ENCODE peak calls at places on chromosome 6, in four cellular contexts. One of them, this sample, is unnamed.

GRCh38 chr6:82259389-82259788 is 11.8 kb upstream of the IBTK start:
- DNase-seq in BE2C: no peak
- DNase-seq in GM12864: no peak
- DNase-seq in MM.1S: no peak
- DNase-seq in this sample: no peak

GRCh38 chr6:9537381-9537780 is 877.5 kb downstream of the TFAP2A start:
- DNase-seq in GM12864: no peak
- DNase-seq in MM.1S: no peak
- DNase-seq in BE2C: no peak
- DNase-seq in this sample: no peak

GRCh38 chr6:34237316-34237721 is 646 bp downstream of the HMGA1 start:
- DNase-seq in GM12864: no peak
- DNase-seq in MM.1S: peak; percentile 26
- DNase-seq in BE2C: peak; percentile 60
- DNase-seq in this sample: peak; percentile 56

GRCh38 chr6:140849441-140849840 is 1283.3 kb upstream of the GJE1 start:
- DNase-seq in MM.1S: no peak
- DNase-seq in GM12864: no peak
- DNase-seq in BE2C: no peak
- DNase-seq in this sample: no peak

GRCh38 chr6:75751443-75751842 is 2.4 kb downstream of the MYO6 start:
- DNase-seq in MM.1S: no peak
- DNase-seq in GM12864: no peak
- DNase-seq in BE2C: no peak
- DNase-seq in this sample: no peak

GRCh38 chr6:2804516-2804915 is 37.1 kb downstream of the SERPINB1 start:
- DNase-seq in GM12864: no peak
- DNase-seq in BE2C: no peak
- DNase-seq in MM.1S: no peak
- DNase-seq in this sample: no peak

GRCh38 chr6:125611573-125612399 is 137.6 kb upstream of the HEY2 start:
- DNase-seq in BE2C: no peak
- DNase-seq in MM.1S: no peak
- DNase-seq in GM12864: no peak
- DNase-seq in this sample: peak; percentile 12

GRCh38 chr6:38542031-38542430 is 97.7 kb downstream of the BTBD9 start:
- DNase-seq in MM.1S: no peak
- DNase-seq in GM12864: no peak
- DNase-seq in BE2C: no peak
- DNase-seq in this sample: no peak

GRCh38 chr6:83536034-83536646 is 23.8 kb downstream of the PRSS35 start:
- DNase-seq in MM.1S: peak; percentile 49
- DNase-seq in BE2C: peak; percentile 56
- DNase-seq in GM12864: no peak
- DNase-seq in this sample: peak; percentile 68

DNA sequence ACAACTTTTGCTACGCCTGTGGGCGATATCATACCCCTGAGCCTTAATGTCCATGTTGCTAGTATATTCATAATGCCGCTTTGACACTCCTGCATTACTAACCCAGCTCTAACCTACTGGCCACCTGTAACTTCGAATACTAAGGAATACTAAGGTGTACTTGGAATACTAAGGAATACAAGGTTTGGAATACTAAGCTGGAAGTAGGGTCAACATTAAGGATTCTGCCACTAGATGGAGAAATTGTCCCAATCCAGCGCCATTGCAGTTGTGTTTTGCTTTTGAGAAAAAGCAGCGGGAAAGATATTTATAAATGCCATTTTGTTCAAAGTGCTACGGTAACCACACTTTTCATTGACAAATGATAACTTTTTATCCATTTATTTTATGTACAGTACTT is 10.7 kb downstream of the TBXT start:
- DNase-seq in MM.1S: no peak
- DNase-seq in GM12864: no peak
- DNase-seq in BE2C: no peak
- DNase-seq in this sample: no peak
- TF ChIP-seq CTCF in MM.1S: no peak
- TF ChIP-seq CTCF in GM12864: peak; percentile 13
- TF ChIP-seq CTCF in BE2C: peak; percentile 73
- TF ChIP-seq CTCF in this sample: peak; percentile 35

GRCh38 chr6:60754879-60755278 is 1531.1 kb downstream of the KHDRBS2 start:
- DNase-seq in MM.1S: no peak
- DNase-seq in GM12864: no peak
- DNase-seq in BE2C: no peak
- DNase-seq in this sample: no peak
- TF ChIP-seq CTCF in MM.1S: no peak
- TF ChIP-seq CTCF in GM12864: no peak
- TF ChIP-seq CTCF in BE2C: no peak
- TF ChIP-seq CTCF in this sample: peak; percentile 9

GRCh38 chr6:39840781-39841180 is 48.6 kb downstream of the DAAM2 start:
- DNase-seq in MM.1S: no peak
- DNase-seq in BE2C: no peak
- DNase-seq in GM12864: no peak
- DNase-seq in this sample: no peak
- TF ChIP-seq CTCF in MM.1S: no peak
- TF ChIP-seq CTCF in BE2C: no peak
- TF ChIP-seq CTCF in GM12864: no peak
- TF ChIP-seq CTCF in this sample: no peak

DNA sequence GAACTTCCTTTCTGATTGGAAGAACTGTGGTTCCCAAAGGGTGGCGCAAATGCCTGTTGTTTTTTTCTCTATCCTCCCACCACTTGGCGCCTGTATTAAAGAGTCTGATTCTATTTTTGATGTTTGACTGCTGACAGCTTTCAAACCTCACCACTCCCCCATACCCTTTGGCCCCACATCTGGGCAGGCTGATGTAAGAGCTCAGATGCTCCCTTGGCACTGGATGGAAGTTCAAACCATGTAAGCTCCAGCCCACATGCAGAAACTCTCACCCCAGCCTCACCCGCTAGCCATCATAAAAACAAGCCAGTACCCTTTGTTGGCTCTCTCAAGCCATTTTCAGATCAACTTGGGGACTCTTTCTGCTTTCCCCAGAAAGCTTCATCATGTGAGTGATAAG is 20.0 kb upstream of the TMEM14A start:
- DNase-seq in GM12864: no peak
- DNase-seq in BE2C: no peak
- DNase-seq in MM.1S: no peak
- DNase-seq in this sample: no peak
- TF ChIP-seq CTCF in GM12864: no peak
- TF ChIP-seq CTCF in BE2C: no peak
- TF ChIP-seq CTCF in MM.1S: no peak
- TF ChIP-seq CTCF in this sample: no peak

DNA sequence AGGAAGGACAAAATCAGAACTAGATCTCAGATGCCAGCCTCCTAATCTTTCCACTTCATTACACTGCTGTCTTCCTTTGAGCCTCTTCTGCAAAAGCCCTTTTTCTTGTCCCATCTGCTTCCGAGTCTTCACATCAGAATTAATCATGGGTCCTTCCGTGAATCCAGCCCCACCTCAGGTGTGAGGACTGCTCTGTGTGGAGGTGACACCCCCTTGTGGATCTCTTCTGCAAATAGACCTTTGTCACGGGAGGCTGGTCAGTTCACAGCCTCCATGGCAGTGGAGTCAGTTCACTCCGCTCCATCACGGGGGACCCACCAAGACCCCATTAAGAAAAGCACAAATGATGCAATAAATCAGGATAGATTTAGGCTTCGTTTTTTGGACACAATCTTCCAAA is 171.1 kb downstream of the ADAT2 start:
- DNase-seq in GM12864: no peak
- DNase-seq in BE2C: no peak
- DNase-seq in MM.1S: no peak
- DNase-seq in this sample: peak; percentile 14
- TF ChIP-seq CTCF in GM12864: peak; percentile 36
- TF ChIP-seq CTCF in BE2C: no peak
- TF ChIP-seq CTCF in MM.1S: no peak
- TF ChIP-seq CTCF in this sample: peak; percentile 18

GRCh38 chr6:5030596-5031136 is 26.8 kb upstream of the RPP40 start:
- DNase-seq in BE2C: peak; percentile 89
- DNase-seq in MM.1S: peak; percentile 81
- DNase-seq in GM12864: peak; percentile 66
- DNase-seq in this sample: peak; percentile 87
- TF ChIP-seq CTCF in BE2C: peak; percentile 86
- TF ChIP-seq CTCF in MM.1S: peak; percentile 78
- TF ChIP-seq CTCF in GM12864: peak; percentile 83
- TF ChIP-seq CTCF in this sample: peak; percentile 70

DNA sequence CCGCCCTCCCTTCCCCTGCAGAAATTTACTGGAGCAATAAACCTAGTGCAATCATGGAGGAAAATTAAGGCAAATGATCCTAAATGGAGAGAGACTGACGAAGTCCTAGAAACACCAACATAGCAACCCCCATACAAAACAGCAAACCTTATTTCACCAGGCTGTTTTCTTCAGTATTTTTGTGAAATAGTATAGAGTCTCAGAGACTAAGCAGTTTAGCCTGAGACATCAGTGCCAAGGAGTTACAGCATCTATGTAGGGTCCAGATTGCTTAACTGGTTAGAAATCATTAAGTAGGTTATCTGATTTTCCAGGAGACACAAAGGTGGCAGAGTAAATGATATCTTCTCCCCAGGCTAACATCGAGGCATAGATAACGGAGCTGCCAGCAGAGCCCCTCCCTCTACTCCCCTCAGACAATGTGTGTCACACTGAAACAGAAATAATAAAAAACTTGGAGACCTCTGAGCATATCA is 472.9 kb upstream of the CITED2 start:
- DNase-seq in MM.1S: no peak
- DNase-seq in BE2C: no peak
- DNase-seq in GM12864: no peak
- DNase-seq in this sample: no peak
- TF ChIP-seq CTCF in MM.1S: no peak
- TF ChIP-seq CTCF in BE2C: no peak
- TF ChIP-seq CTCF in GM12864: no peak
- TF ChIP-seq CTCF in this sample: no peak

DNA sequence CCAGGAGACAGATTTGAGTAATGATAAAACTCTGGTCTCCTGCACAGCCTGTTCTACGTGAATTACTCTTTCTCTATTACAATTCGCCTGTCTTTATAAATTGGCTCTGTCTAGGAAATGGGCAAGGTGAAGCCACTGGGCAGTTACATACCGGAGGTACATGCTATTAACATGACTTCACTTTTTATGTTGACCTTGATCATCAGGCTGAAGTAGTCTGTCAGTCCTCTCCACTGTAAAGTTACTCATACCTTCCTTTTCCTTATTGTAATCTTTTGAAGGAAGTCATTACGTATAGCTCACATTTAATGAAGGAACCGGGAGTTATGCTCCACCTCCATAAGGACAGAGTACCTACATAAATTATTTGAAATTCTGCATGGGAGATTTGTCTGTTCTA is 19.9 kb upstream of the KHDC1 start:
- DNase-seq in BE2C: no peak
- DNase-seq in GM12864: no peak
- DNase-seq in MM.1S: no peak
- DNase-seq in this sample: no peak
- TF ChIP-seq CTCF in BE2C: no peak
- TF ChIP-seq CTCF in GM12864: no peak
- TF ChIP-seq CTCF in MM.1S: no peak
- TF ChIP-seq CTCF in this sample: no peak

DNA sequence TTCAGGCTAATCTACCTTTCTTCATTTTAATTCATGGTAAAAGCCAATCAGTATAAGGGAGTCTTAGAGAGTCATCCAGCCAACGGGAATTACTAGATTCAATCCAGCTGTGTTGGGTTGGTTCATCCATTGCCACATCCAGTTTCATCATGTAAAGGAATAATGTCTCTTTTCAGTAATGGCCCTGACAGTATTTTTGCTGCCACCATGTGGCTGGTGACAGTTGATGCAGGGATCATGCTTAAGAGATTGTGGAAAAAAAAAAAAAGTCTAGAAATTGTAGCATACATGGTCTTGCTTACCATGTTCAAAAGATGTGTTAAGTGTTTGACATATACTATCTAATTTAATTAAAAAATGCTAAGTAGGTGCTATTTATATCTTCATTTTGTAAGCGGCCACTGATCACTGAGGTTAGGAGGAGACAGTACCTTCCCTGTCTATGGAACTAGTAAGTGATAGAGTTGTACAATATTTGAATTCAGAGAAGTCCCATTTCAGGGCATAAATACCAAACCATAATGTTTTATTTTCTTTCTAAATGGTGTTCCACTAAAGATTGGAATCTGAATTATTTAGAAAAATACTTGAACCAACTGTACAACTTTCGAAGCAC is 135.9 kb downstream of the KHDRBS2 start:
- DNase-seq in BE2C: peak; percentile 19
- DNase-seq in GM12864: peak; percentile 10
- DNase-seq in MM.1S: peak; percentile 46
- DNase-seq in this sample: peak; percentile 28
- TF ChIP-seq CTCF in BE2C: peak; percentile 66
- TF ChIP-seq CTCF in GM12864: peak; percentile 63
- TF ChIP-seq CTCF in MM.1S: peak; percentile 78
- TF ChIP-seq CTCF in this sample: peak; percentile 67

DNA sequence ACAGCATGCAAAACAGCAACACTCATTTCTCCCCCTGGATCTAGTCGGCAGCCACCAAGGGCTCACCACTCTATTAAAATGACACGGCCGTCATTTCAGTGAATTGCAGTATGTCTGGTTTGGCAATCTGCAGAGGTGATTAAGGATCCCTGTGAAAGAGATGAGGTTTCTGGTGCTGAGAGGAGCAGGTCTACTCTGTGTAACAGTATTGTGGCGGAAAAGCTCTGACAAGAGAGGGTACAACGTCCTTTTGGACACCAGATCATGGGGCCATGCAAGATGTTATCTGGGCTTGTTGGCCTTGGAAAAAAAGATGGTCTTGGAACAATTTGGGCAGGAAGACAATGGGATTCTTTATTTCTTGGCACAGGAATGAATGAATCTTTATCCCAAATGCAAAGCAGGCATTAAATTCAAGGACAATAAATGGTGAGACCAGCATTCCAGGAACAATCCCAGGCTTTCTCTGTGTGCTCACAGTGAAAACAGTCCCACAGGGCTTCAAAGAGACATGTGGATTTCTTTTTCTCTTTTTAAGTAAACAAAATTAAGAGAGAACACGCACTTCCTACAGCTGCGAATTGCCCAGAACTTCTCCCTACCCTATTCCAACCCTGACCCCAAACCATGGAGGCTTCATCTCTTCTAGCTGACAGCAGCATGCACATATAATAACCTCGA is 33.7 kb upstream of the ADGRF1 start:
- DNase-seq in BE2C: no peak
- DNase-seq in GM12864: no peak
- DNase-seq in MM.1S: no peak
- DNase-seq in this sample: no peak
- TF ChIP-seq CTCF in BE2C: no peak
- TF ChIP-seq CTCF in GM12864: no peak
- TF ChIP-seq CTCF in MM.1S: no peak
- TF ChIP-seq CTCF in this sample: no peak

This sample was measured in nephron progenitor cell.